ENCODE peak calls at places on chromosomes 3 and 15, in four cellular contexts. H is A549, N is K562, T is HepG2. V is an unnamed sample.

GRCh38 chr15:68783226-68784054 is 37.3 kb downstream of the ANP32A start:
- DNase-seq in H (peak; percentile 39), N (peak; percentile 59), T (peak; percentile 19), V (peak; percentile 82)

GRCh38 chr3:150072576-150072975 is 101.9 kb upstream of the PFN2 start:
- DNase-seq in H (no peak), N (no peak), T (no peak), V (no peak)

GRCh38 chr15:43776101-43776717 is 557 bp downstream of the ELL3 start:
- DNase-seq in H (no peak), N (no peak), T (no peak), V (peak; percentile 84)

GRCh38 chr3:194112120-194113106 is 23.5 kb upstream of the HES1 start:
- DNase-seq in H (peak; percentile 97), N (no peak), T (peak; percentile 98), V (no peak)

GRCh38 chr3:64229903-64230302 is 4.6 kb upstream of the PRICKLE2 start:
- DNase-seq in H (no peak), N (no peak), T (no peak), V (no peak)

GRCh38 chr3:182973047-182973446 is 7.3 kb downstream of the DCUN1D1 start:
- DNase-seq in H (no peak), N (no peak), T (no peak), V (no peak)

GRCh38 chr15:89444855-89445254 is 51.5 kb downstream of the RHCG start:
- DNase-seq in H (no peak), N (no peak), T (no peak), V (no peak)

GRCh38 chr15:29883126-29883525 is 60.9 kb upstream of the TJP1 start:
- DNase-seq in H (no peak), N (no peak), T (no peak), V (no peak)

GRCh38 chr15:72319360-72319984 is 485 bp downstream of the CELF6 start:
- DNase-seq in H (peak; percentile 62), N (peak; percentile 91), T (no peak), V (peak; percentile 53)

GRCh38 chr15:79352206-79352605 is 41.3 kb downstream of the TMED3 start:
- DNase-seq in H (no peak), N (no peak), T (no peak), V (no peak)

GRCh38 chr3:38136272-38136806 is 588 bp downstream of the ACAA1 start:
- DNase-seq in H (no peak), N (peak; percentile 46), T (no peak), V (no peak)

GRCh38 chr3:59094446-59094845 is 44.6 kb upstream of the CFAP20DC start:
- DNase-seq in H (no peak), N (no peak), T (no peak), V (no peak)

GRCh38 chr3:179453967-179454366 is 2.7 kb upstream of the GNB4 start:
- DNase-seq in H (no peak), N (no peak), T (no peak), V (no peak)

GRCh38 chr3:4322635-4323034 is 19.5 kb downstream of the SETMAR start:
- DNase-seq in H (peak; percentile 23), N (peak; percentile 44), T (peak; percentile 27), V (no peak)

GRCh38 chr3:3499012-3499411 is 300.2 kb upstream of the LRRN1 start:
- DNase-seq in H (no peak), N (no peak), T (no peak), V (no peak)

GRCh38 chr3:181694805-181695660 is 16.7 kb upstream of the SOX2 start:
- DNase-seq in H (no peak), N (peak; percentile 18), T (no peak), V (peak; percentile 85)

GRCh38 chr3:42061711-42062408 is 29.3 kb upstream of the TRAK1 start:
- DNase-seq in H (peak; percentile 85), N (no peak), T (no peak), V (no peak)

GRCh38 chr3:108022316-108023150 is 68.3 kb downstream of the CD47 start:
- DNase-seq in H (no peak), N (no peak), T (no peak), V (no peak)

GRCh38 chr3:189703865-189704264 is 72.7 kb downstream of the TP63 start:
- DNase-seq in H (no peak), N (no peak), T (no peak), V (no peak)

GRCh38 chr3:14602006-14602803 is 49.4 kb upstream of the CCDC174 start:
- DNase-seq in H (peak; percentile 30), N (peak; percentile 31), T (no peak), V (no peak)

GRCh38 chr15:66947471-66947870 is 117.9 kb upstream of the SMAD3 start:
- DNase-seq in H (no peak), N (no peak), T (no peak), V (no peak)

GRCh38 chr15:42919794-42920280 is 741 bp downstream of the TTBK2 start:
- DNase-seq in H (peak; percentile 17), N (no peak), T (peak; percentile 29), V (no peak)

GRCh38 chr3:150407818-150408231 is 273 bp upstream of the TSC22D2 start:
- DNase-seq in H (no peak), N (no peak), T (no peak), V (no peak)

GRCh38 chr3:160169139-160169830 is 55.9 kb upstream of the C3orf80 start:
- DNase-seq in H (peak; percentile 28), N (peak; percentile 22), T (no peak), V (no peak)

GRCh38 chr3:43786953-43787305 is 96.2 kb downstream of the ABHD5 start:
- DNase-seq in H (no peak), N (no peak), T (no peak), V (no peak)

GRCh38 chr3:187770224-187770623 is 25.0 kb upstream of the BCL6 start:
- DNase-seq in H (no peak), N (no peak), T (no peak), V (no peak)

GRCh38 chr3:32283304-32283703 is 44.8 kb downstream of the CMTM8 start:
- DNase-seq in H (no peak), N (no peak), T (no peak), V (no peak)

GRCh38 chr15:65392368-65392767 is 14.6 kb upstream of the IGDCC3 start:
- DNase-seq in H (no peak), N (no peak), T (no peak), V (no peak)

GRCh38 chr3:100857863-100858262 is 135.4 kb downstream of the ABI3BP start:
- DNase-seq in H (no peak), N (no peak), T (no peak), V (no peak)

GRCh38 chr3:36763850-36764703 is at the start of gene DCLK3:
- DNase-seq in H (no peak), N (no peak), T (no peak), V (peak; percentile 67)

GRCh38 chr3:149247025-149247710 is 25.5 kb upstream of the CP start:
- DNase-seq in H (peak; percentile 36), N (no peak), T (no peak), V (no peak)

GRCh38 chr15:91113036-91113435 is 13.0 kb downstream of the SV2B start:
- DNase-seq in H (no peak), N (no peak), T (no peak), V (no peak)

GRCh38 chr3:33238923-33239322 is 20.3 kb upstream of the SUSD5 start:
- DNase-seq in H (no peak), N (no peak), T (no peak), V (no peak)

DNA sequence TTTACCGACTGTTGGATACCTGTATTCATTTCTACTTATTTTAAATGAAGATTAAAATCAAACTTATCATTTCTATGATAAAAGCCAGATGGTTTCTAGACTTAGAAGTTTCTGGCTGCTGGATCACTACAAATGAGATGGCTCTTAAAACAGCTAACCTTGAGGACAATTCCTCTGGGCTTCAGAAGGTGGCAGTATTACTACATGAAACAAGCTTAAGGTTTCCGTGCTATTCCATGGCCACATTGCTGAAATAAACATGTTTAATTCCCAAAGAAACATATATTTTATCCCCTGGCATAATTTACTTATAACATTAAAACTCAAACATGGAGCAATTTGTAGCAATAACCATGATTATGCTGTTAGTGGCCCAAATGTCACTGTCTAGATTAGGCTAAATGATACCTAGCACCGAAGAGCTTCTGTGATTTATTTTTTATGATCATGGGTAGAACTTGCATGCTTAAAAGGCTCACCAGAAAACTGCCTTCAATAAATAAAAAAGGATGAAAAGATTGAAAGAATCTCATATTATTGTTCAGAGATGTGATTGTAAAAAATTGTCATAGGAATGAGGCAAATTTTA is 204.0 kb upstream of the NANOGP8 start:
- DNase-seq in H (peak; percentile 72), N (peak; percentile 47), T (peak; percentile 44), V (no peak)
- TF ChIP-seq RNF2 in H (no peak), N (no peak), T (no peak), V (no peak)

DNA sequence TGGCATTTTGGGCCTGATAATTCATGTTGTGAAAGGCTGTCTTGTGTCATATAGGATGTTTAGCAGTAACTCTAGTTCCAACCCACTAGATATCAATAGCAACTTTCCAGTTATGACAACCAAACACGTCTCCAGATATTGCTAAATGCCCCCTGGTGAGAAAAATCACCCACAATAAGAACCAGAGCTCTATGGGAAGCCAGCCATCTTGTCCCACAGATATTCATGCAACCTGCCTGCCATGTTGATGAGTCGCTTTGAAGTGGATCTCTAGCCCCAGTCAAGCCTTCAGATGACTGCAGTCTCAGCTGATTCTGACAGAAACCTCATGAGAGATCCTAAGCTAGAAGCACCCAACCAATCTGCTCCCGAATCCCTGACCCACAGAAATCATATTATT is 5.6 kb upstream of the TNIK start:
- DNase-seq in H (no peak), N (no peak), T (no peak), V (no peak)
- TF ChIP-seq RNF2 in H (no peak), N (no peak), T (no peak), V (no peak)

GRCh38 chr15:100437261-100437660 is 91.5 kb downstream of the CERS3 start:
- DNase-seq in H (no peak), N (no peak), T (no peak), V (no peak)

GRCh38 chr15:100434038-100434437 is 92.3 kb upstream of the ADAMTS17 start:
- DNase-seq in H (no peak), N (no peak), T (no peak), V (no peak)

GRCh38 chr15:100439566-100439965 is 89.2 kb downstream of the CERS3 start:
- DNase-seq in H (no peak), N (no peak), T (no peak), V (no peak)

GRCh38 chr15:100433304-100433703 is 91.5 kb upstream of the ADAMTS17 start:
- DNase-seq in H (no peak), N (no peak), T (no peak), V (no peak)

DNA sequence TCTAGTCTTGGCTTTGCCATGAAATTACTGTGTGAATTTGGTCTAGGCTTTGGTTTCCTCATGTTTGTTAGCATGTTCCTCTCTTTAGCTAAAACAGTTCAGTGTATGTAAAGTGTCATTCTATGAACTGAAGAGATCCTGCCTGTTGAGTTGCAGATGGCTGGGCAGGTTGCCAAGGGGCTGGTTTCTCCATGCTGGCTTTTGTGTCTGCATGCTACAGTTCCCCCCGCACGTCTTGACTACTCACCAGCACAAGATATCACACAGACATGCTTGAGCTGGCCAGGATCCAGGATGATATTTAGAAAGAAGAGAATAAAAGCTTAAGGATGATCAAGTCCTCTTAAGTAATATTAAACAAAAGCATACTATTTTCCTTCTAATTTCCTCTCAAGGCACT is 90.2 kb downstream of the CERS3 start:
- DNase-seq in H (no peak), N (no peak), T (no peak), V (no peak)
- TF ChIP-seq RNF2 in H (no peak), N (no peak), T (no peak), V (no peak)

GRCh38 chr3:46725663-46726314 is 8.1 kb upstream of the PRSS50 start:
- DNase-seq in H (no peak), N (no peak), T (no peak), V (no peak)
- TF ChIP-seq RNF2 in H (no peak), N (no peak), T (no peak), V (no peak)

V was measured in H1.